ENCODE peak calls at places on chromosomes 1 and 21, in eight cellular contexts. Y is NCI-H345; F is stimulated activated CD4-positive, alpha-beta T cell treated with anti-CD3 and anti-CD28 coated beads, Interleukin-4, amount 100 ng/mL, for 4 hours; B is AG09309; P is neural progenitor cell; X is Caki2; H is cardiac fibroblast; W is epithelial cell of esophagus. S is an unnamed sample.

GRCh38 chr1:153631047-153632022 is 2.5 kb upstream of the CHTOP start:
- DNase-seq in Y (no peak), F (no peak), B (no peak), P (no peak), X (no peak), H (no peak), W (no peak), S (no peak)

GRCh38 chr1:167492509-167492910 is 25.8 kb downstream of the CD247 start:
- DNase-seq in Y (no peak), F (no peak), B (no peak), P (no peak), X (no peak), H (no peak), W (no peak), S (no peak)

GRCh38 chr1:209790286-209791193 is 6.2 kb upstream of the C1orf74 start:
- DNase-seq in Y (no peak), F (no peak), B (no peak), P (no peak), X (peak; percentile 23), H (no peak), W (no peak), S (no peak)

GRCh38 chr21:9839011-9839661 is 682.2 kb upstream of the TPTE start:
- DNase-seq in Y (no peak), F (no peak), B (no peak), P (no peak), X (no peak), H (no peak), W (no peak), S (no peak)

GRCh38 chr1:197781998-197782718 is 6.9 kb upstream of the DENND1B start:
- DNase-seq in Y (no peak), F (no peak), B (peak; percentile 27), P (no peak), X (no peak), H (peak; percentile 57), W (peak; percentile 92), S (no peak)

GRCh38 chr1:226863446-226863845 is 7.0 kb upstream of the PSEN2 start:
- DNase-seq in Y (no peak), F (no peak), B (peak; percentile 37), P (no peak), X (no peak), H (peak; percentile 73), W (peak; percentile 46), S (no peak)

GRCh38 chr1:91809267-91809666 is 76.7 kb downstream of the TGFBR3 start:
- DNase-seq in Y (no peak), F (no peak), B (no peak), P (no peak), X (no peak), H (no peak), W (no peak), S (no peak)

GRCh38 chr1:231949277-231950122 is 322.9 kb downstream of the DISC1 start:
- DNase-seq in Y (no peak), F (no peak), B (no peak), P (peak; percentile 25), X (no peak), H (no peak), W (no peak), S (no peak)

GRCh38 chr1:23263380-23263887 is 46.1 kb upstream of the HTR1D start:
- DNase-seq in Y (peak; percentile 48), F (no peak), B (no peak), P (peak; percentile 69), X (no peak), H (no peak), W (no peak), S (no peak)

GRCh38 chr1:59638172-59638800 is 176.5 kb upstream of the HOOK1 start:
- DNase-seq in Y (no peak), F (no peak), B (peak; percentile 73), P (peak; percentile 46), X (no peak), H (peak; percentile 55), W (no peak), S (no peak)

GRCh38 chr21:28473530-28474225 is 519.0 kb downstream of the LTN1 start:
- DNase-seq in Y (no peak), F (no peak), B (peak; percentile 38), P (no peak), X (no peak), H (peak; percentile 60), W (no peak), S (no peak)

GRCh38 chr1:41226816-41227215 is 15.3 kb downstream of the SCMH1 start:
- DNase-seq in Y (no peak), F (no peak), B (no peak), P (no peak), X (no peak), H (no peak), W (peak; percentile 21), S (no peak)

GRCh38 chr1:6585841-6586240 is 6.0 kb downstream of the ZBTB48 start:
- DNase-seq in Y (no peak), F (no peak), B (no peak), P (no peak), X (no peak), H (no peak), W (no peak), S (no peak)

GRCh38 chr1:2091611-2092604 is 41.7 kb downstream of the PRKCZ start:
- DNase-seq in Y (no peak), F (peak; percentile 45), B (no peak), P (peak; percentile 74), X (no peak), H (peak; percentile 25), W (no peak), S (no peak)

GRCh38 chr1:223095870-223096269 is 47.2 kb downstream of the TLR5 start:
- DNase-seq in Y (no peak), F (no peak), B (no peak), P (no peak), X (no peak), H (no peak), W (no peak), S (no peak)

GRCh38 chr1:114986286-114986685 is 43.3 kb upstream of the TSHB start:
- DNase-seq in Y (no peak), F (no peak), B (peak; percentile 5), P (no peak), X (no peak), H (peak; percentile 71), W (peak; percentile 81), S (no peak)

GRCh38 chr1:189311915-189312314 is 1165.7 kb downstream of the BRINP3 start:
- DNase-seq in Y (no peak), F (no peak), B (no peak), P (peak; percentile 68), X (no peak), H (no peak), W (no peak), S (no peak)

GRCh38 chr21:43917515-43918384 is 52.7 kb downstream of the AGPAT3 start:
- DNase-seq in Y (no peak), F (no peak), B (no peak), P (no peak), X (no peak), H (no peak), W (peak; percentile 33), S (no peak)

GRCh38 chr1:68083686-68084085 is 33.3 kb upstream of the DIRAS3 start:
- DNase-seq in Y (no peak), F (no peak), B (no peak), P (no peak), X (no peak), H (no peak), W (peak; percentile 15), S (no peak)

GRCh38 chr1:89489037-89489729 is 35.4 kb upstream of the LRRC8B start:
- DNase-seq in Y (no peak), F (no peak), B (no peak), P (no peak), X (no peak), H (peak; percentile 48), W (peak; percentile 41), S (no peak)

GRCh38 chr1:156571959-156572662 is at the start of gene IQGAP3:
- DNase-seq in Y (peak; percentile 90), F (peak; percentile 58), B (peak; percentile 14), P (peak; percentile 95), X (peak; percentile 78), H (peak; percentile 84), W (peak; percentile 90), S (peak; percentile 66)

GRCh38 chr1:10918531-10918930 is 93.9 kb upstream of the TARDBP start:
- DNase-seq in Y (no peak), F (no peak), B (peak; percentile 17), P (no peak), X (no peak), H (peak; percentile 37), W (no peak), S (no peak)

GRCh38 chr1:246576709-246577032 is 10.4 kb downstream of the CNST start:
- DNase-seq in Y (no peak), F (no peak), B (no peak), P (no peak), X (no peak), H (no peak), W (no peak), S (no peak)

S was measured in COR-L47.